ENCODE peak calls at places on chromosomes 11 and 22, in five cellular contexts. V, P, D, O and A are unnamed samples.

GRCh38 chr11:62383822-62384221 is 35.0 kb upstream of the SCGB1A1 start:
- DNase-seq in O (no peak), P (no peak), V (no peak), D (peak; percentile 42), A (no peak)

GRCh38 chr11:80163011-80163410 is 722.2 kb upstream of the TENM4 start:
- DNase-seq in P (peak; percentile 70), V (no peak), D (no peak), O (peak; percentile 68), A (no peak)

GRCh38 chr11:32005786-32006406 is 85.0 kb upstream of the RCN1 start:
- DNase-seq in V (no peak), P (no peak), O (peak; percentile 24), D (no peak), A (no peak)

GRCh38 chr11:9711454-9712307 is 47.8 kb downstream of the SWAP70 start:
- DNase-seq in O (no peak), P (no peak), D (no peak), V (no peak), A (no peak)

GRCh38 chr11:101126551-101127347 is 2.9 kb downstream of the PGR start:
- DNase-seq in O (no peak), V (peak; percentile 26), D (peak; percentile 2), P (peak; percentile 8), A (no peak)

GRCh38 chr22:27850000-27850465 is 48.5 kb upstream of the MN1 start:
- DNase-seq in P (no peak), O (no peak), D (no peak), V (no peak), A (no peak)

GRCh38 chr11:126317681-126318641 is 14.1 kb downstream of the DCPS start:
- DNase-seq in V (peak; percentile 31), D (peak; percentile 55), P (peak; percentile 64), O (peak; percentile 44), A (no peak)

GRCh38 chr22:27754247-27754887 is 47.2 kb downstream of the MN1 start:
- DNase-seq in O (peak; percentile 80), V (no peak), D (no peak), P (no peak), A (no peak)

GRCh38 chr22:38172489-38173155 is 9.0 kb downstream of the PLA2G6 start:
- DNase-seq in D (peak; percentile 85), V (no peak), P (no peak), O (peak; percentile 83), A (peak; percentile 89)

GRCh38 chr11:67665537-67666302 is 8.7 kb downstream of the ALDH3B2 start:
- DNase-seq in O (peak; percentile 27), P (peak; percentile 50), V (no peak), D (peak; percentile 48), A (peak; percentile 77)

GRCh38 chr11:4891996-4892640 is 10.4 kb downstream of the OR51T1 start:
- DNase-seq in D (no peak), V (no peak), O (peak; percentile 85), P (peak; percentile 10), A (no peak)

GRCh38 chr11:13352711-13353110 is 75.1 kb downstream of the BMAL1 start:
- DNase-seq in V (no peak), O (no peak), D (no peak), P (no peak), A (no peak)

GRCh38 chr11:102950622-102951081 is 4.9 kb downstream of the MMP13 start:
- DNase-seq in P (no peak), V (no peak), O (peak; percentile 76), D (no peak), A (no peak)

GRCh38 chr22:33841281-33842005 is 78.8 kb downstream of the LARGE1 start:
- DNase-seq in P (no peak), D (no peak), V (no peak), O (no peak), A (no peak)

GRCh38 chr11:111418436-111418787 is 39.3 kb upstream of the POU2AF1 start:
- DNase-seq in O (no peak), D (no peak), P (no peak), V (no peak), A (no peak)

GRCh38 chr11:375065-376025 is 6.0 kb downstream of the B4GALNT4 start:
- DNase-seq in P (no peak), V (no peak), D (no peak), O (no peak), A (no peak)

GRCh38 chr11:110337570-110338193 is 41.3 kb upstream of the RDX start:
- DNase-seq in P (peak; percentile 67), O (peak; percentile 11), V (no peak), D (peak; percentile 31), A (peak; percentile 49)

GRCh38 chr11:86664930-86665329 is 7.5 kb downstream of the ME3 start:
- DNase-seq in P (no peak), O (no peak), D (no peak), V (no peak), A (no peak)

GRCh38 chr22:45868586-45869443 is 108.1 kb downstream of the WNT7B start:
- DNase-seq in P (no peak), V (no peak), D (no peak), O (no peak), A (no peak)

GRCh38 chr11:90294091-90294490 is 71.2 kb upstream of the CHORDC1 start:
- DNase-seq in D (no peak), V (no peak), O (no peak), P (no peak), A (no peak)

GRCh38 chr11:33941637-33942160 is 49.8 kb upstream of the LMO2 start:
- DNase-seq in V (no peak), O (no peak), D (no peak), P (no peak), A (no peak)

GRCh38 chr11:130675456-130675855 is 227.0 kb downstream of the ADAMTS15 start:
- DNase-seq in P (peak; percentile 36), O (no peak), V (no peak), D (peak; percentile 60), A (no peak)

GRCh38 chr22:38412435-38413084 is 42.4 kb downstream of the KCNJ4 start:
- DNase-seq in V (peak; percentile 15), D (peak; percentile 32), O (no peak), P (peak; percentile 5), A (peak; percentile 46)

GRCh38 chr11:2655834-2656622 is 43.8 kb downstream of the KCNQ1OT1 start:
- DNase-seq in O (peak; percentile 59), V (no peak), P (no peak), D (peak; percentile 33), A (peak; percentile 48)

GRCh38 chr11:112016765-112017356 is 8.3 kb upstream of the DLAT start:
- DNase-seq in P (no peak), O (peak; percentile 76), D (peak; percentile 45), V (no peak), A (no peak)

GRCh38 chr11:123561046-123561781 is 93.2 kb downstream of the SCN3B start:
- DNase-seq in D (peak; percentile 64), V (no peak), P (peak; percentile 33), O (no peak), A (peak; percentile 48)

GRCh38 chr11:44968510-44968909 is 17.8 kb upstream of the TP53I11 start:
- DNase-seq in D (no peak), P (no peak), O (no peak), V (no peak), A (no peak)

GRCh38 chr22:28930357-28931007 is 47.1 kb downstream of the ZNRF3 start:
- DNase-seq in O (no peak), P (no peak), V (no peak), D (no peak), A (no peak)

GRCh38 chr11:36037031-36037430 is 93.2 kb downstream of the LDLRAD3 start:
- DNase-seq in O (peak; percentile 70), P (no peak), D (peak; percentile 92), V (no peak), A (peak; percentile 13)

GRCh38 chr11:36044636-36045035 is 100.8 kb downstream of the LDLRAD3 start:
- DNase-seq in V (no peak), O (no peak), D (no peak), P (no peak), A (no peak)

GRCh38 chr11:36041988-36042606 is 98.2 kb downstream of the LDLRAD3 start:
- DNase-seq in V (no peak), P (no peak), D (no peak), O (peak; percentile 27), A (peak; percentile 6)
- TF ChIP-seq CTCF in V (peak; percentile 42), P (peak; percentile 55), D (peak; percentile 24), O (peak; percentile 51), A (peak; percentile 33)

GRCh38 chr22:19718255-19719054 is 4.2 kb downstream of the SEPTIN5 start:
- DNase-seq in O (no peak), P (no peak), V (no peak), D (no peak), A (no peak)
- TF ChIP-seq CTCF in O (no peak), P (no peak), V (no peak), D (no peak), A (no peak)

DNA sequence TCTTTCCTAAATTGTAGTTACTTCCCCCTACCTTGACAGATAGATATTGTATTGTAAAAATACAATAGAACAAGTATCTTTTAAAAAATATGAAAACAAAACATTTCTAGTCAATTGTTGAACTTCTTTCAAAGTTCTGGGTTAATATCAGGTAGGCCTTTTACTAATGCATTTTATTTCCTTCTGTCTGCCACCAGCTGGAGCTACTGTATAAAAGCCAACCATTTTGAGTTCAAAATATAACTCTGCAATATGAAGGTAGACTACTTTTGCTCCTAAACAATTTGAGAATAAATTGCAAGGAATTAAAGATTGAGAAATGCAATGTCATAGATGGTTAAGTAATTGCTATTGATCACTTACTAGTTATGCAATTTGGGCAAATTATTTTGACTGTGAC is 22.1 kb upstream of the LIN7C start:
- DNase-seq in P (no peak), V (no peak), O (no peak), D (no peak), A (no peak)
- TF ChIP-seq CTCF in P (no peak), V (no peak), O (no peak), D (no peak), A (no peak)

DNA sequence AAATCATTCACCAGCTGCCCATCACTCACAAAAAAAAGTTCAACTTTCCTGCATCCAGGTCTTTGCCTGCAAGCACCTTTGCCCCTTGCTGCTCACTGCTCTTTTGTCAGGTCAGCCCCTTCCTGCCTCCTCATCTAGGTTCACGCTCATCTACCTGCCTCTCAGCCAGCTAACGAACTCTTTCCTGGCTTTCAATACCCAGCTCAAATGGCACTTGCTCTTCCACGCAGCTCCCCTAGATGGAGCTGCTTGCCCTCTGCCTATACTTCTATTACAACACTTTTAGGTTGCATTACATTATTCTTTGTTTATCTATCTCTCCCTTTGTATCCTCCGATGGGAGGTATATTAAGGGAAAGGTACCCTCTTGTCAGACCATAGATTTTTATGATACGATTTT is 78.9 kb upstream of the TBCEL start:
- DNase-seq in O (no peak), D (no peak), V (no peak), P (no peak), A (no peak)
- TF ChIP-seq CTCF in O (peak; percentile 25), D (no peak), V (peak; percentile 47), P (no peak), A (no peak)

GRCh38 chr11:19931768-19932369 is 219.2 kb downstream of the NAV2 start:
- DNase-seq in D (no peak), V (no peak), P (no peak), O (no peak), A (no peak)
- TF ChIP-seq CTCF in D (no peak), V (no peak), P (no peak), O (no peak), A (no peak)